ENCODE peak calls at places on chromosome 16, in seven cellular contexts. One of them, this sample, is unnamed.

GRCh38 chr16:54432481-54433229 is 146.1 kb upstream of the IRX3 start:
- DNase-seq in A549: no peak
- DNase-seq in prostate gland: no peak
- DNase-seq in GM12891: no peak
- DNase-seq in body of pancreas: peak
- DNase-seq in transverse colon: no peak
- DNase-seq in HCT116: no peak
- DNase-seq in this sample: no peak

GRCh38 chr16:68227183-68227793 is 8.6 kb downstream of the ESRP2 start:
- DNase-seq in A549: no peak
- DNase-seq in prostate gland: no peak
- DNase-seq in GM12891: no peak
- DNase-seq in body of pancreas: no peak
- DNase-seq in transverse colon: no peak
- DNase-seq in HCT116: no peak
- DNase-seq in this sample: no peak

GRCh38 chr16:85746431-85747227 is 4.3 kb downstream of the C16orf74 start:
- DNase-seq in A549: peak
- DNase-seq in prostate gland: no peak
- DNase-seq in GM12891: no peak
- DNase-seq in body of pancreas: no peak
- DNase-seq in transverse colon: peak
- DNase-seq in HCT116: peak
- DNase-seq in this sample: no peak

GRCh38 chr16:27960619-27961295 is 102.8 kb downstream of the GSG1L start:
- DNase-seq in A549: no peak
- DNase-seq in prostate gland: peak
- DNase-seq in GM12891: no peak
- DNase-seq in body of pancreas: no peak
- DNase-seq in transverse colon: no peak
- DNase-seq in HCT116: no peak
- DNase-seq in this sample: no peak

GRCh38 chr16:46658925-46659324 is 30.1 kb downstream of the VPS35 start:
- DNase-seq in A549: no peak
- DNase-seq in prostate gland: no peak
- DNase-seq in GM12891: peak
- DNase-seq in body of pancreas: peak
- DNase-seq in transverse colon: peak
- DNase-seq in HCT116: no peak
- DNase-seq in this sample: no peak

GRCh38 chr16:30786936-30787612 is at the start of gene ZNF629:
- DNase-seq in A549: peak
- DNase-seq in prostate gland: peak
- DNase-seq in GM12891: peak
- DNase-seq in body of pancreas: peak
- DNase-seq in transverse colon: peak
- DNase-seq in HCT116: peak
- DNase-seq in this sample: peak

GRCh38 chr16:14354561-14355351 is 275.3 kb downstream of the PARN start:
- DNase-seq in A549: no peak
- DNase-seq in prostate gland: no peak
- DNase-seq in GM12891: peak
- DNase-seq in body of pancreas: peak
- DNase-seq in transverse colon: no peak
- DNase-seq in HCT116: no peak
- DNase-seq in this sample: no peak

GRCh38 chr16:813204-813915 is 12.8 kb upstream of the GNG13 start:
- DNase-seq in A549: peak
- DNase-seq in prostate gland: no peak
- DNase-seq in GM12891: peak
- DNase-seq in body of pancreas: peak
- DNase-seq in transverse colon: peak
- DNase-seq in HCT116: no peak
- DNase-seq in this sample: peak

GRCh38 chr16:51151435-51151950 is 423 bp upstream of the SALL1 start:
- DNase-seq in A549: no peak
- DNase-seq in prostate gland: no peak
- DNase-seq in GM12891: no peak
- DNase-seq in body of pancreas: peak
- DNase-seq in transverse colon: peak
- DNase-seq in HCT116: no peak
- DNase-seq in this sample: no peak

GRCh38 chr16:57534337-57534880 is 2.0 kb downstream of the CCDC102A start:
- DNase-seq in A549: no peak
- DNase-seq in prostate gland: no peak
- DNase-seq in GM12891: no peak
- DNase-seq in body of pancreas: no peak
- DNase-seq in transverse colon: no peak
- DNase-seq in HCT116: no peak
- DNase-seq in this sample: peak

GRCh38 chr16:86919531-86920305 is 341.4 kb downstream of the FOXL1 start:
- DNase-seq in A549: no peak
- DNase-seq in prostate gland: no peak
- DNase-seq in GM12891: no peak
- DNase-seq in body of pancreas: no peak
- DNase-seq in transverse colon: no peak
- DNase-seq in HCT116: no peak
- DNase-seq in this sample: no peak

GRCh38 chr16:53905028-53905427 is 201.1 kb downstream of the FTO start:
- DNase-seq in A549: no peak
- DNase-seq in prostate gland: no peak
- DNase-seq in GM12891: no peak
- DNase-seq in body of pancreas: no peak
- DNase-seq in transverse colon: no peak
- DNase-seq in HCT116: no peak
- DNase-seq in this sample: no peak

GRCh38 chr16:65227041-65227835 is 105.4 kb upstream of the CDH11 start:
- DNase-seq in A549: no peak
- DNase-seq in prostate gland: no peak
- DNase-seq in GM12891: no peak
- DNase-seq in body of pancreas: no peak
- DNase-seq in transverse colon: no peak
- DNase-seq in HCT116: no peak
- DNase-seq in this sample: no peak

GRCh38 chr16:6362321-6362720 is 970.3 kb upstream of the RBFOX1 start:
- DNase-seq in A549: no peak
- DNase-seq in prostate gland: no peak
- DNase-seq in GM12891: no peak
- DNase-seq in body of pancreas: no peak
- DNase-seq in transverse colon: no peak
- DNase-seq in HCT116: no peak
- DNase-seq in this sample: no peak

GRCh38 chr16:28140788-28141618 is 70.8 kb downstream of the XPO6 start:
- DNase-seq in A549: no peak
- DNase-seq in prostate gland: no peak
- DNase-seq in GM12891: peak
- DNase-seq in body of pancreas: peak
- DNase-seq in transverse colon: peak
- DNase-seq in HCT116: no peak
- DNase-seq in this sample: peak

GRCh38 chr16:69796285-69797118 is 34.4 kb downstream of the WWP2 start:
- DNase-seq in A549: peak
- DNase-seq in prostate gland: peak
- DNase-seq in GM12891: peak
- DNase-seq in body of pancreas: peak
- DNase-seq in transverse colon: peak
- DNase-seq in HCT116: peak
- DNase-seq in this sample: peak

GRCh38 chr16:1556254-1556653 is 22.8 kb downstream of the TMEM204 start:
- DNase-seq in A549: no peak
- DNase-seq in prostate gland: peak
- DNase-seq in GM12891: no peak
- DNase-seq in body of pancreas: no peak
- DNase-seq in transverse colon: no peak
- DNase-seq in HCT116: no peak
- DNase-seq in this sample: no peak

GRCh38 chr16:27883576-27883975 is 179.9 kb downstream of the GSG1L start:
- DNase-seq in A549: no peak
- DNase-seq in prostate gland: no peak
- DNase-seq in GM12891: no peak
- DNase-seq in body of pancreas: no peak
- DNase-seq in transverse colon: no peak
- DNase-seq in HCT116: no peak
- DNase-seq in this sample: no peak

GRCh38 chr16:29256501-29256981 is 150.0 kb downstream of the NPIPB11 start:
- DNase-seq in A549: no peak
- DNase-seq in prostate gland: no peak
- DNase-seq in GM12891: no peak
- DNase-seq in body of pancreas: no peak
- DNase-seq in transverse colon: no peak
- DNase-seq in HCT116: no peak
- DNase-seq in this sample: no peak

GRCh38 chr16:20971420-20971819 is 70.8 kb downstream of the LYRM1 start:
- DNase-seq in A549: no peak
- DNase-seq in prostate gland: no peak
- DNase-seq in GM12891: no peak
- DNase-seq in body of pancreas: no peak
- DNase-seq in transverse colon: no peak
- DNase-seq in HCT116: no peak
- DNase-seq in this sample: no peak

GRCh38 chr16:22300427-22301071 is 3.3 kb downstream of the POLR3E start:
- DNase-seq in A549: peak
- DNase-seq in prostate gland: peak
- DNase-seq in GM12891: no peak
- DNase-seq in body of pancreas: peak
- DNase-seq in transverse colon: peak
- DNase-seq in HCT116: no peak
- DNase-seq in this sample: peak

GRCh38 chr16:22296225-22297113 is 740 bp upstream of the POLR3E start:
- DNase-seq in A549: no peak
- DNase-seq in prostate gland: no peak
- DNase-seq in GM12891: no peak
- DNase-seq in body of pancreas: peak
- DNase-seq in transverse colon: no peak
- DNase-seq in HCT116: no peak
- DNase-seq in this sample: peak

GRCh38 chr16:22299036-22299435 is 1.8 kb downstream of the POLR3E start:
- DNase-seq in A549: no peak
- DNase-seq in prostate gland: no peak
- DNase-seq in GM12891: no peak
- DNase-seq in body of pancreas: no peak
- DNase-seq in transverse colon: no peak
- DNase-seq in HCT116: no peak
- DNase-seq in this sample: no peak

GRCh38 chr16:22297871-22298733 is 893 bp downstream of the POLR3E start:
- DNase-seq in A549: peak
- DNase-seq in prostate gland: peak
- DNase-seq in GM12891: peak
- DNase-seq in body of pancreas: peak
- DNase-seq in transverse colon: peak
- DNase-seq in HCT116: peak
- DNase-seq in this sample: peak

DNA sequence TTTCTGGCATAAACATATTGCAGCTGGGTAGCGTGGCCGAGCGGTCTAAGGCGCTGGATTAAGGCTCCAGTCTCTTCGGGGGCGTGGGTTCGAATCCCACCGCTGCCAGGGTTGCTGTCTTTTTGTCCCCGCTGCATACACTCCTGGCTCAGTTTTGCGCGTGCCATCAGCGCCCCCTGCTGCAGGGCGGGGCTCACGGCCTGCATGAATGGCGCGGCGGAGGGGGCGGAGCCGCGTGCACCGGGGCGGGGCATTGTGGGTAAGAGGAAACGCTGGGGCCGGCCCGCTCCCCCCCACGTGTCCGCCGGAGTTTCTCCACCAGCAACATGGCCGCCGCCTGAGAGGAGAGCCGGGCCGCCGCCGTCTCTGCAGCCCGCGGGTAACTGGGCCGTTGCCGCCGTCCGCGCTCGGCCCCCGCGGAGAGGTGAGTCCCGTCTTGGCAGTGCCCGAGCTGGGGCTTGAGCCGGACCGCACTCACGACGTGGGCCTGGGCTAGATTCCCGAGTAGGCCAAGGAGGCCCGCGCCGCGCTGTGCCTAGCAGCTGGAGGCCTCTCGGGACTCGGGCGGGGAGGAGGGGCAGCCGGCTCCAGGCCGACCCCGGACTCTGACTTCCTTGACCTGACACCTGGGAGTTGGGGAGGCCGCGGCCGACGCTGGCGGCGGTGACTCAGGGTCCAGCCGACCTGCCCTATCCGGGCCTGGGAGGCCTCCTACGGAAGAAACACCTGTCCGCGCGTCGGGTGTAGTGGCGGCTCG is at the start of gene POLR3E:
- DNase-seq in A549: peak
- DNase-seq in prostate gland: peak
- DNase-seq in GM12891: peak
- DNase-seq in body of pancreas: peak
- DNase-seq in transverse colon: peak
- DNase-seq in HCT116: peak
- DNase-seq in this sample: peak
- TF ChIP-seq POLR2A in A549: peak
- TF ChIP-seq POLR2A in prostate gland: peak
- TF ChIP-seq POLR2A in GM12891: no peak
- TF ChIP-seq POLR2A in body of pancreas: peak
- TF ChIP-seq POLR2A in transverse colon: no peak
- TF ChIP-seq POLR2A in HCT116: peak
- TF ChIP-seq POLR2A in this sample: peak

DNA sequence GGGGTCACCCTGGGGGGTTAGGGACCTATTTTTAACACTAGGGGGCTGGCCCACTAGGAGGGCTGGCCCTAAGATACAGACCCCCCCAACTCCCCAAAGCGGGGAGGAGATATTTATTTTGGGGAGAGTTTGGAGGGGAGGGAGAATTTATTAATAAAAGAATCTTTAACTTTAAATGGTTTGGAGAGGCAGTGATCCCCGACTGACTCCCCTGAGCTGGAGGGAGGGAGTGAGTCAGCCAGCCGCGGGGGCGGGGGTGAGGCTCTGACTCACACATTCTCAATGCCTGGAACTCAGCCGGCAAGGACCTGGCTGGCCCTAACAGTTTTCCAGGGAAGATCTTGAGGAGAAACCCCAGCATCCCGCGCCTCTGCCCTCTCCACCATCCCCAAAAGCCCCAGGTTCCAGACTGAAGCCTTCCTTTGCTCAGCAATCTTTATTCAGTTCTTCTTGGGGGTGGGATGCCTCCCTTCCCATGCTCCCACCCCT is 1.5 kb downstream of the HCFC1R1 start:
- DNase-seq in A549: peak
- DNase-seq in prostate gland: peak
- DNase-seq in GM12891: no peak
- DNase-seq in body of pancreas: peak
- DNase-seq in transverse colon: peak
- DNase-seq in HCT116: peak
- DNase-seq in this sample: peak
- TF ChIP-seq POLR2A in A549: no peak
- TF ChIP-seq POLR2A in prostate gland: no peak
- TF ChIP-seq POLR2A in GM12891: no peak
- TF ChIP-seq POLR2A in body of pancreas: peak
- TF ChIP-seq POLR2A in transverse colon: no peak
- TF ChIP-seq POLR2A in HCT116: no peak
- TF ChIP-seq POLR2A in this sample: no peak

GRCh38 chr16:88819126-88819525 is 7.4 kb upstream of the APRT start:
- DNase-seq in A549: no peak
- DNase-seq in prostate gland: no peak
- DNase-seq in GM12891: no peak
- DNase-seq in body of pancreas: no peak
- DNase-seq in transverse colon: no peak
- DNase-seq in HCT116: no peak
- DNase-seq in this sample: no peak
- TF ChIP-seq POLR2A in A549: no peak
- TF ChIP-seq POLR2A in prostate gland: no peak
- TF ChIP-seq POLR2A in GM12891: no peak
- TF ChIP-seq POLR2A in body of pancreas: no peak
- TF ChIP-seq POLR2A in transverse colon: no peak
- TF ChIP-seq POLR2A in HCT116: no peak
- TF ChIP-seq POLR2A in this sample: no peak

GRCh38 chr16:84374160-84374489 is 5.8 kb downstream of the ATP2C2 start:
- DNase-seq in A549: no peak
- DNase-seq in prostate gland: no peak
- DNase-seq in GM12891: no peak
- DNase-seq in body of pancreas: no peak
- DNase-seq in transverse colon: no peak
- DNase-seq in HCT116: no peak
- DNase-seq in this sample: no peak
- TF ChIP-seq POLR2A in A549: no peak
- TF ChIP-seq POLR2A in prostate gland: no peak
- TF ChIP-seq POLR2A in GM12891: no peak
- TF ChIP-seq POLR2A in body of pancreas: no peak
- TF ChIP-seq POLR2A in transverse colon: no peak
- TF ChIP-seq POLR2A in HCT116: no peak
- TF ChIP-seq POLR2A in this sample: no peak

This sample was measured in erythroblast.